ENCODE peak calls at places on chromosomes 11 and 22, in seven cellular contexts. S, V, K, W, C, L and Z are unnamed samples.

GRCh38 chr11:27963370-27963769 is 144.6 kb downstream of the KIF18A start:
- DNase-seq in S (no peak), V (no peak), K (no peak), W (no peak), C (no peak), L (peak; percentile 12), Z (no peak)

GRCh38 chr22:36221799-36222751 is 17.3 kb downstream of the APOL2 start:
- DNase-seq in S (peak; percentile 68), V (no peak), K (peak; percentile 52), W (no peak), C (no peak), L (peak; percentile 58), Z (no peak)

GRCh38 chr22:24400726-24401596 is 26.4 kb upstream of the ADORA2A start:
- DNase-seq in S (no peak), V (no peak), K (no peak), W (no peak), C (no peak), L (peak; percentile 51), Z (no peak)

GRCh38 chr11:128823751-128824150 is 43.3 kb downstream of the KCNJ1 start:
- DNase-seq in S (no peak), V (no peak), K (no peak), W (no peak), C (no peak), L (no peak), Z (no peak)

GRCh38 chr11:19345848-19346681 is 105.3 kb upstream of the E2F8 start:
- DNase-seq in S (peak; percentile 34), V (no peak), K (no peak), W (no peak), C (no peak), L (no peak), Z (no peak)

GRCh38 chr11:78929092-78929905 is 354.6 kb upstream of the NARS2 start:
- DNase-seq in S (no peak), V (no peak), K (no peak), W (no peak), C (no peak), L (no peak), Z (no peak)

GRCh38 chr22:43128928-43129424 is 14.2 kb downstream of the MCAT start:
- DNase-seq in S (peak; percentile 82), V (no peak), K (peak; percentile 73), W (no peak), C (no peak), L (no peak), Z (no peak)

GRCh38 chr11:30260813-30261212 is 30.0 kb downstream of the FSHB start:
- DNase-seq in S (no peak), V (no peak), K (no peak), W (no peak), C (no peak), L (no peak), Z (no peak)

GRCh38 chr22:21972293-21972779 is 10.3 kb downstream of the TOP3B start:
- DNase-seq in S (no peak), V (no peak), K (no peak), W (no peak), C (no peak), L (no peak), Z (no peak)

GRCh38 chr22:49703990-49704344 is 123.7 kb downstream of the BRD1 start:
- DNase-seq in S (no peak), V (no peak), K (no peak), W (no peak), C (no peak), L (no peak), Z (no peak)

GRCh38 chr11:14750911-14751310 is 107.3 kb downstream of the PDE3B start:
- DNase-seq in S (no peak), V (no peak), K (no peak), W (no peak), C (no peak), L (no peak), Z (no peak)
- H3K27me3 ChIP-seq in S (no peaks in the 10 kb centered on the region), V (peaks cover 12% of the 10 kb centered on the region), K (no peaks in the 10 kb centered on the region), W (no peaks in the 10 kb centered on the region), C (no peaks in the 10 kb centered on the region), L (no peaks in the 10 kb centered on the region), Z (no peaks in the 10 kb centered on the region)

DNA sequence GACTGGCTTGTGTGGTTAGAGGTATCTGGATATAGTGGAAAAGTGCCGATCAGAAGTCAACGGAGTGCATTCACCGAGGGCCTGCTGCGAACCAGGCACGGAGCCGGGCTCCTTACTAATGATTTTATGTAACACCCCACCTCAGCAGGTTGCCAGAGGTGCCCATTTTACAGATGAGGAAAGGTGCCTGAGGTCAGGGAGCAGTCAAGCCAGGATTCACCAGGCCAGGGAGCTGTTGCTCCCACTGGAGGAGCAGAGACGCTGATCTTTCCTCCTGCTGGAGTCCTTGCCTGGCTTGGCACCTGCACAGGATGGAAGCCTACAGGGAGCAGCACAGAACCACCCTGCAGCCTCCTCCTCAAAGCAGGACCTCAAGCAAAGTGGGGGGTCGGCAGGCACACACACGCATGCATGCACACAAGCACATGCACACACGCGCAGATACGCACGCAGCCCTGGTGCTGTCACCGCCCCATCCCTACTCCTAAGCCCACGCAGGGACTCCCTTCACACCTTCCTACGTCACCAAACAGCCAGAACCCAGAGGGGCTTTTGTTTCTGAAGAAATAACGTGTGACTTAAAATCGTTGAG is 16.2 kb downstream of the RSPH14 start:
- DNase-seq in S (no peak), V (no peak), K (no peak), W (no peak), C (no peak), L (no peak), Z (no peak)
- TF ChIP-seq CTCF in S (no peak), V (no peak), K (no peak), W (no peak), C (no peak), L (no peak), Z (no peak)

GRCh38 chr11:68845351-68846002 is 3.8 kb upstream of the CPT1A start:
- DNase-seq in S (no peak), V (no peak), K (no peak), W (no peak), C (no peak), L (no peak), Z (no peak)

GRCh38 chr11:68843703-68844312 is 2.1 kb upstream of the CPT1A start:
- DNase-seq in S (peak; percentile 95), V (peak; percentile 72), K (peak; percentile 91), W (peak; percentile 90), C (peak; percentile 42), L (peak; percentile 48), Z (no peak)

GRCh38 chr11:68844801-68845200 is 3.1 kb upstream of the CPT1A start:
- DNase-seq in S (no peak), V (no peak), K (no peak), W (no peak), C (no peak), L (no peak), Z (no peak)

GRCh38 chr11:68843052-68843561 is 1.4 kb upstream of the CPT1A start:
- DNase-seq in S (peak; percentile 63), V (no peak), K (peak; percentile 27), W (no peak), C (peak; percentile 54), L (peak; percentile 44), Z (no peak)

GRCh38 chr11:68844376-68844775 is 2.7 kb upstream of the CPT1A start:
- DNase-seq in S (no peak), V (no peak), K (no peak), W (no peak), C (no peak), L (no peak), Z (no peak)
- H3K4me3 ChIP-seq in S (peak overlapping the region; percentile 70), V (no peak overlapping the region), K (peak overlapping the region; percentile 54), W (peak overlapping the region; percentile 32), C (no peak overlapping the region), L (no peak overlapping the region), Z (no peak overlapping the region)

GRCh38 chr11:93963072-93963471 is 58.1 kb upstream of the HEPHL1 start:
- DNase-seq in S (no peak), V (no peak), K (no peak), W (no peak), C (no peak), L (no peak), Z (no peak)
- H3K27me3 ChIP-seq in S (no peaks in the 10 kb centered on the region), V (no peaks in the 10 kb centered on the region), K (no peaks in the 10 kb centered on the region), W (peaks cover 3% of the 10 kb centered on the region), C (no peaks in the 10 kb centered on the region), L (no peaks in the 10 kb centered on the region), Z (no peaks in the 10 kb centered on the region)

GRCh38 chr11:103671143-103671651 is 365.2 kb upstream of the DDI1 start:
- DNase-seq in S (no peak), V (no peak), K (no peak), W (no peak), C (no peak), L (no peak), Z (no peak)
- TF ChIP-seq CTCF in S (no peak), V (no peak), K (no peak), W (no peak), C (no peak), L (no peak), Z (peak; percentile 6)

GRCh38 chr11:47105541-47105940 is 71.1 kb downstream of the ARFGAP2 start:
- DNase-seq in S (no peak), V (no peak), K (no peak), W (no peak), C (no peak), L (no peak), Z (no peak)

GRCh38 chr11:47108214-47108613 is 68.5 kb downstream of the ARFGAP2 start:
- DNase-seq in S (no peak), V (no peak), K (no peak), W (no peak), C (no peak), L (no peak), Z (no peak)

GRCh38 chr11:47105974-47106373 is 70.7 kb downstream of the ARFGAP2 start:
- DNase-seq in S (no peak), V (no peak), K (no peak), W (no peak), C (no peak), L (no peak), Z (no peak)

GRCh38 chr11:47107709-47108108 is 69.0 kb downstream of the ARFGAP2 start:
- DNase-seq in S (no peak), V (no peak), K (no peak), W (no peak), C (no peak), L (no peak), Z (no peak)

GRCh38 chr11:47106839-47107520 is 69.7 kb downstream of the ARFGAP2 start:
- DNase-seq in S (no peak), V (no peak), K (no peak), W (no peak), C (no peak), L (no peak), Z (no peak)
- H3K4me3 ChIP-seq in S (no peak overlapping the region), V (no peak overlapping the region), K (no peak overlapping the region), W (no peak overlapping the region), C (no peak overlapping the region), L (no peak overlapping the region), Z (no peak overlapping the region)

DNA sequence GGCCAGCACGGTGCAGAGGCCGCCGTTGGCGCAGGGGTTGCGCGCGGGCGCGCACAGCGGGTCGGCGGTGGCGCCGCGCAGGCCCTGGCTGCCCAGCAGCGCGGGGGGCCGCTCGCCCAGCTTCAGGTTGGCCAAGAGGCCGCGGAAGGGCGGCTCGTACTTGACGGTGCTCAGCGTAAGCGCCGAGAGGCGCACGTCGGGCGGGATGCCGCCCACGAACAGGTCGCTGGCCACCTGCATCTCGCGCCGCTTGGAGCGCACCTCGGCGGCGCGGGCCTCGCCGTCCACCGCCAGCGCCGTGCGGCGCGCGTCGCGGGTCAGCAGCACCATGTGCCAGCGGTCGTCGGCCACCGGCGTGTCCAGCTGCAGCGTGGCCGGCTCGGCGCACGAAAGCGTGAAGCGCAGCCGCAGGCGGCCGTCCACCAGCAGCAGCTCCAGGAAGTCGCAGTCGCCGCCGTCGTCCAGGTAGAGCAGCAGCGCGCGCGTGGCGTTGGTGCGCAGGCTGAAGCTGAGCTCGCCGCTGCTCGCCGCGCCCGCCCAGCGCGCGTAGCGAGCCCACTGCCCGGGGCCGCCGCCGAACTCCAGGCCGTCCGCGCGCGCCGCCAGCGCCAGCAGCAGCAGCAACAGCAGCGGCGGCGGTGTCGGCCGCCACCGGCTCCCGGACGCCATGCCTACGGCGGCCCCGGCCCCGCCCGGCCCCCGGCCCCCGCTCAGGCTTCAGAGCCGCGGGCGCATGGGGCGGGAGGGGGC is 9.8 kb downstream of the NRXN2 start:
- DNase-seq in S (peak; percentile 46), V (no peak), K (peak; percentile 26), W (no peak), C (no peak), L (peak; percentile 41), Z (no peak)
- H3K27me3 ChIP-seq in S (peaks cover 26% of the 10 kb centered on the region), V (peaks cover 46% of the 10 kb centered on the region), K (peaks cover 50% of the 10 kb centered on the region), W (peaks cover 49% of the 10 kb centered on the region), C (peaks cover 60% of the 10 kb centered on the region), L (peaks cover 43% of the 10 kb centered on the region), Z (peaks cover 75% of the 10 kb centered on the region)